ENCODE peak calls at places on chromosomes 3 and 15, in four cellular contexts. V is upper lobe of left lung, T is sigmoid colon, X is ovary. A is an unnamed sample.

GRCh38 chr15:75596703-75597345 is 17.7 kb upstream of the PTPN9 start:
- DNase-seq in V (no peak), T (no peak), X (no peak), A (no peak)

GRCh38 chr15:26106556-26106955 is 243.4 kb upstream of the ATP10A start:
- DNase-seq in V (no peak), T (no peak), X (no peak), A (no peak)

GRCh38 chr15:76234337-76234889 is 76.9 kb downstream of the ETFA start:
- DNase-seq in V (no peak), T (no peak), X (no peak), A (no peak)

GRCh38 chr15:26838742-26839460 is 28.0 kb upstream of the GABRA5 start:
- DNase-seq in V (no peak), T (no peak), X (no peak), A (no peak)

GRCh38 chr15:47035756-47036155 is 681.5 kb upstream of the SEMA6D start:
- DNase-seq in V (no peak), T (no peak), X (no peak), A (no peak)

GRCh38 chr3:178517665-178518366 is 18.4 kb upstream of the KCNMB2 start:
- DNase-seq in V (no peak), T (no peak), X (no peak), A (no peak)

GRCh38 chr15:64046347-64047153 is at the start of gene DAPK2:
- DNase-seq in V (peak), T (peak), X (peak), A (no peak)

GRCh38 chr3:126435456-126436315 is 40.0 kb downstream of the ZXDC start:
- DNase-seq in V (no peak), T (peak), X (no peak), A (no peak)

GRCh38 chr3:106534206-106534605 is 665.4 kb upstream of the CBLB start:
- DNase-seq in V (peak), T (no peak), X (no peak), A (no peak)

GRCh38 chr3:38271552-38271951 is 5.9 kb downstream of the SLC22A13 start:
- DNase-seq in V (no peak), T (no peak), X (no peak), A (peak)

GRCh38 chr3:173045770-173046382 is 95.2 kb downstream of the SPATA16 start:
- DNase-seq in V (no peak), T (no peak), X (no peak), A (no peak)

GRCh38 chr3:153855772-153856171 is 265.4 kb upstream of the ARHGEF26 start:
- DNase-seq in V (no peak), T (no peak), X (no peak), A (no peak)

GRCh38 chr3:17140670-17141505 is 256.1 kb downstream of the PLCL2 start:
- DNase-seq in V (no peak), T (no peak), X (no peak), A (no peak)

GRCh38 chr3:112260563-112260962 is 33.5 kb downstream of the SLC9C1 start:
- DNase-seq in V (no peak), T (no peak), X (no peak), A (no peak)

GRCh38 chr3:135491478-135491877 is 474.1 kb upstream of the PPP2R3A start:
- DNase-seq in V (no peak), T (no peak), X (no peak), A (no peak)

GRCh38 chr3:61829301-61830110 is 268.1 kb downstream of the PTPRG start:
- DNase-seq in V (no peak), T (no peak), X (no peak), A (no peak)

GRCh38 chr3:127738192-127738840 is 65.6 kb downstream of the ABTB1 start:
- DNase-seq in V (peak), T (no peak), X (no peak), A (no peak)

GRCh38 chr15:74792227-74793016 is 10.5 kb downstream of the CSK start:
- DNase-seq in V (no peak), T (peak), X (no peak), A (no peak)

GRCh38 chr3:36447063-36447462 is 66.8 kb downstream of the STAC start:
- DNase-seq in V (no peak), T (no peak), X (no peak), A (no peak)

GRCh38 chr15:79004336-79004735 is 59.5 kb upstream of the CTSH start:
- DNase-seq in V (peak), T (no peak), X (no peak), A (no peak)

GRCh38 chr3:64133272-64133671 is 92.0 kb downstream of the PRICKLE2 start:
- DNase-seq in V (no peak), T (no peak), X (no peak), A (no peak)
- TF ChIP-seq EP300 in V (no peak), T (no peak), X (no peak), A (no peak)

GRCh38 chr15:96347181-96348111 is 16.9 kb downstream of the NR2F2 start:
- DNase-seq in V (no peak), T (no peak), X (peak), A (no peak)
- H3K4me3 ChIP-seq in V (no peak), T (peak), X (peak), A (peak)

DNA sequence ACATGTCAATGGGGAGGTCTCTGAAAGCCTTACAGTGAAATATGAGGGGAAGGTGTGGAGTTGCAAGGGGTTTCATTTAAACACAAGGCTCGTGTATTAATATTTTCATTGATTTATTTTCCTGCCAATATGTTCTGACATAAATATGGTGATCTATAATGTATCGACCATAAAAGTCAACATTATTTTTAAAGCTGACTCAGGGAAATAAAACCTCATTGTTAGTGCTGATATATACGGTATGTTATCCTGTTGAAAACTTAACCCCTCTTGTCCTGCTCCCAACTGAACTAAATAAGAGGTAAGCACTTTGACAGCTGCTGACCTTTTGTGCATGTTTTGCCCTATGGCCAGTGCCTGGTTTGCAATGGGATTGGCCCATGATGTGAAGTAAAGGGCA is 47.9 kb downstream of the MFSD1 start:
- DNase-seq in V (no peak), T (no peak), X (no peak), A (no peak)
- TF ChIP-seq EP300 in V (no peak), T (no peak), X (no peak), A (no peak)

GRCh38 chr3:151460240-151460639 is 621 bp downstream of the IGSF10 start:
- DNase-seq in V (no peak), T (no peak), X (no peak), A (no peak)
- H3K4me3 ChIP-seq in V (no peak), T (peak), X (peak), A (peak)

A was measured in esophagus muscularis mucosa.